ENCODE peak calls at places on chromosome 19, in five cellular contexts. B, N, X, H and D are unnamed samples.

GRCh38 chr19:1859319-1859718 is 4.1 kb downstream of the KLF16 start:
- DNase-seq in B (no peak), H (no peak), N (no peak), X (no peak), D (no peak)

GRCh38 chr19:3710265-3710812 is 2.2 kb downstream of the TJP3 start:
- DNase-seq in X (no peak), H (peak), N (peak), B (peak), D (peak)

GRCh38 chr19:12244370-12244769 is 50.3 kb downstream of the ZNF44 start:
- DNase-seq in B (no peak), H (no peak), N (no peak), X (no peak), D (no peak)

GRCh38 chr19:1675633-1676350 is 23.4 kb upstream of the TCF3 start:
- DNase-seq in N (no peak), X (peak), H (peak), B (no peak), D (no peak)

GRCh38 chr19:13012690-13013608 is 17.7 kb downstream of the NFIX start:
- DNase-seq in N (no peak), H (no peak), B (no peak), X (no peak), D (no peak)

GRCh38 chr19:38861368-38861767 is 11.6 kb upstream of the HNRNPL start:
- DNase-seq in H (no peak), B (no peak), X (no peak), N (no peak), D (no peak)

GRCh38 chr19:772730-773436 is 22.0 kb downstream of the MISP start:
- DNase-seq in X (no peak), N (no peak), B (peak), H (no peak), D (no peak)

GRCh38 chr19:1221141-1221903 is 15.7 kb downstream of the STK11 start:
- DNase-seq in X (no peak), N (no peak), H (peak), B (peak), D (no peak)

GRCh38 chr19:14089662-14090508 is 666 bp downstream of the SAMD1 start:
- DNase-seq in X (peak), N (peak), B (peak), H (peak), D (no peak)

GRCh38 chr19:51059715-51060114 is 5.2 kb downstream of the KLK13 start:
- DNase-seq in H (no peak), X (no peak), B (no peak), N (no peak), D (no peak)

GRCh38 chr19:2251577-2252480 is 2.7 kb downstream of the AMH start:
- DNase-seq in X (no peak), B (no peak), H (peak), N (no peak), D (peak)

GRCh38 chr19:2982983-2983350 is 5.6 kb downstream of the TLE6 start:
- DNase-seq in B (peak), N (peak), X (no peak), H (peak), D (peak)

GRCh38 chr19:2242092-2242537 is 5.5 kb downstream of the SF3A2 start:
- DNase-seq in N (no peak), B (no peak), H (no peak), X (no peak), D (no peak)

GRCh38 chr19:3068071-3068470 is 5.8 kb upstream of the TLE5 start:
- DNase-seq in X (peak), N (no peak), H (peak), B (no peak), D (no peak)

GRCh38 chr19:42024622-42025111 is 30.6 kb upstream of the ATP1A3 start:
- DNase-seq in X (no peak), B (peak), N (no peak), H (no peak), D (no peak)

GRCh38 chr19:18770663-18771327 is 20.3 kb downstream of the COMP start:
- DNase-seq in H (no peak), X (no peak), B (no peak), N (no peak), D (no peak)

GRCh38 chr19:18769989-18770528 is 21.0 kb downstream of the COMP start:
- DNase-seq in N (no peak), X (no peak), H (no peak), B (no peak), D (no peak)

GRCh38 chr19:18768997-18769891 is 21.9 kb downstream of the COMP start:
- DNase-seq in B (no peak), N (peak), H (no peak), X (no peak), D (no peak)

GRCh38 chr19:18765224-18765623 is 25.9 kb downstream of the COMP start:
- DNase-seq in N (no peak), H (no peak), X (no peak), B (no peak), D (no peak)

DNA sequence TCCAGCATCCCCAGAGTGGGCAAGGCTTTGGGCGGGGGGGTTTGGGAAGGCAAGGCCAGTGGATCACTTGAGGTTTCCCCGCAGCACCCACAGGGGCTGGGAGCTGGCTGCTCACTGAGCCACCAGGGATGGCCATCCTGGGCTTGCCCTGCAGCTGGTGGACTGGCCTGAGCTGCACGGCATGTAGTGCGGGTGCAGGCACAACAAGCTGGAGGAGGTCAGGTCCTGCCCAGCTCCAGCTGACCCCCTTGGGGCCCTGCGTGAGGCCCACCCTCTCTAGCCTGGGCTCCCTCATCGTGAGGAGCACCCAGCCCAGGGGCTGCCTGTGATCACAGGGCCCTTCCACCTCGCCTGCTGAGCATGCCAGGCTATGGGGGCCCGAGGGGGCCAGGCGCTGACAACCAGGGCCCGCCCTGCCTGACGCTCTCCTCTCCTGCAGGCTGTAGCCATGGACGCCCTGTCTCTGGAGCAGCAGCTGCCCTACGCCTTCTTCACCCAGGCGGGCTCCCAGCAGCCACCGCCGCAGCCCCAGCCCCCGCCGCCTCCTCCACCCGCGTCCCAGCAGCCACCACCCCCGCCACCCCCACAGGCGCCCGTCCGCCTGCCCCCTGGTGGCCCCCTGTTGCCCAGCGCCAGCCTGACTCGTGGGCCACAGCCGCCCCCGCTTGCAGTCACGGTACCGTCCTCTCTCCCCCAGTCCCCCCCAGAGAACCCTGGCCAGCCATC is 22.9 kb downstream of the COMP start:
- DNase-seq in N (no peak), B (no peak), X (no peak), H (peak), D (no peak)
- TF ChIP-seq CTCF in N (no peak), B (no peak), X (no peak), H (peak), D (no peak)

DNA sequence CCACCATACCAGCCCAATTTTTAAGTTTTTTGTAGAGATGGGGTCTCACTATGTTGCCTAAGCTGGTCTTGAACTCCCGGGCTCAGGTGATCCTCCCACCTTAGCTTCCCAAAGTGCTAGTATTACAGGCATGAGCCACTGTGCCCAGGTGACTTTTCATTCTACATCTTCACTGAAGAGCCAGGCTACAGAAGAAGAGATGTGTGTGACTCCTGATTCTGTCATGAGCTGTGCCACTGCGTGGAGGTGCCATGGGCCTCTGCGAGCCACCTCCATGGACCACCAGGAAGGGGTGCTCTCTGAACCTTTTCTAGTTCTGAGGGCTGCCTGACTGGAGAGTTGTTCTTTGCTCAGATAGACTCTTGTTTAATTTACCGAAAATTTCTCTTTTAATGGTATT is 56.6 kb upstream of the RANBP3 start:
- DNase-seq in H (no peak), X (no peak), N (no peak), B (no peak), D (no peak)
- TF ChIP-seq CTCF in H (no peak), X (no peak), N (no peak), B (no peak), D (no peak)

GRCh38 chr19:48872182-48872883 is at the start of gene PPP1R15A:
- DNase-seq in X (peak), B (peak), N (peak), H (peak), D (peak)
- TF ChIP-seq CTCF in X (no peak), B (peak), N (peak), H (no peak), D (no peak)

DNA sequence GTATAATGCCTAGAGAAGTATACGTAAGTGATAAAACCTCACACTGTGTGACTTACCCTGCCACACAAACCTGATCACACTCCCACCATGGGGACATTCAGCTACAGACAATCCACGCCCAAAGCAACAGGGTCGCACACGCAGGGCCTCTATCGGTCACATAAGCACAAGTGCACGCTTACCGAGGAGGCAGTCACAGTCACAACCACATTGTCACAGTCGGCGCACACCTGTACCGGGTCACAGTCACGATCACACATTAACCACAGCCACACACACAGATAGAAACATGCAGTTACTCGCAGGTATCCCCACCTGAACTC is 584 bp downstream of the ZNF566 start:
- DNase-seq in X (no peak), B (peak), H (peak), N (no peak), D (no peak)
- TF ChIP-seq CTCF in X (peak), B (no peak), H (no peak), N (no peak), D (no peak)

GRCh38 chr19:29467824-29468401 is 57.9 kb upstream of the VSTM2B start:
- DNase-seq in B (no peak), N (no peak), X (no peak), H (peak), D (no peak)
- TF ChIP-seq CTCF in B (no peak), N (no peak), X (peak), H (peak), D (peak)